ENCODE peak calls at places on chromosomes 3 and 15, in eight cellular contexts. L is foreskin fibroblast, I is activated B cell treated with CpG ODN at 0.5 μM for 24 hours, K is mesenchymal stem cell, R is ACHN, Z is vagina, J is HAP-1, N is Caki2. G is an unnamed sample.

GRCh38 chr3:181623924-181624694 is 87.6 kb upstream of the SOX2 start:
- DNase-seq in L (no peak), I (no peak), K (no peak), R (peak), Z (no peak), J (peak), N (peak), G (no peak)

GRCh38 chr15:41945701-41946100 is 26.7 kb downstream of the EHD4 start:
- DNase-seq in L (no peak), I (no peak), K (no peak), R (no peak), Z (peak), J (no peak), N (no peak), G (no peak)

GRCh38 chr3:9893739-9894138 is 3.3 kb downstream of the JAGN1 start:
- DNase-seq in L (no peak), I (no peak), K (no peak), R (no peak), Z (no peak), J (no peak), N (no peak), G (no peak)

GRCh38 chr3:157375342-157375986 is 61.2 kb upstream of the PTX3 start:
- DNase-seq in L (no peak), I (no peak), K (no peak), R (no peak), Z (no peak), J (no peak), N (no peak), G (no peak)

GRCh38 chr3:15404767-15405166 is 22.6 kb downstream of the METTL6 start:
- DNase-seq in L (no peak), I (no peak), K (no peak), R (no peak), Z (no peak), J (no peak), N (no peak), G (no peak)

GRCh38 chr3:151386063-151386462 is 1.5 kb upstream of the P2RY12 start:
- DNase-seq in L (no peak), I (no peak), K (no peak), R (no peak), Z (no peak), J (no peak), N (no peak), G (no peak)

GRCh38 chr3:122920986-122921385 is 106.6 kb downstream of the SEMA5B start:
- DNase-seq in L (no peak), I (no peak), K (no peak), R (no peak), Z (no peak), J (no peak), N (no peak), G (no peak)

GRCh38 chr15:88274534-88275460 is 18.3 kb upstream of the NTRK3 start:
- DNase-seq in L (peak), I (no peak), K (peak), R (peak), Z (no peak), J (peak), N (peak), G (peak)

GRCh38 chr15:76829939-76830338 is 75.2 kb downstream of the SCAPER start:
- DNase-seq in L (no peak), I (no peak), K (no peak), R (no peak), Z (no peak), J (no peak), N (no peak), G (no peak)

GRCh38 chr3:166284994-166285393 is 447.8 kb upstream of the BCHE start:
- DNase-seq in L (no peak), I (no peak), K (peak), R (no peak), Z (no peak), J (no peak), N (peak), G (no peak)

GRCh38 chr3:159260049-159260662 is 458.3 kb downstream of the MFSD1 start:
- DNase-seq in L (peak), I (no peak), K (peak), R (peak), Z (no peak), J (peak), N (peak), G (peak)

GRCh38 chr3:46711770-46712169 is 5.9 kb downstream of the PRSS50 start:
- DNase-seq in L (no peak), I (peak), K (no peak), R (no peak), Z (no peak), J (no peak), N (no peak), G (no peak)

GRCh38 chr3:113297741-113298320 is 86.5 kb downstream of the BOC start:
- DNase-seq in L (no peak), I (no peak), K (no peak), R (no peak), Z (no peak), J (peak), N (no peak), G (no peak)

GRCh38 chr3:190624282-190624681 is 110.4 kb downstream of the IL1RAP start:
- DNase-seq in L (no peak), I (no peak), K (no peak), R (no peak), Z (no peak), J (no peak), N (no peak), G (no peak)

GRCh38 chr3:89025185-89025584 is 82.2 kb upstream of the EPHA3 start:
- DNase-seq in L (peak), I (no peak), K (peak), R (no peak), Z (no peak), J (peak), N (peak), G (no peak)

GRCh38 chr3:155270063-155270462 is 23.4 kb downstream of the STRIT1 start:
- DNase-seq in L (no peak), I (no peak), K (no peak), R (no peak), Z (no peak), J (no peak), N (no peak), G (no peak)

GRCh38 chr15:73951044-73951561 is 24.8 kb downstream of the LOXL1 start:
- DNase-seq in L (peak), I (peak), K (peak), R (peak), Z (peak), J (peak), N (peak), G (peak)

GRCh38 chr15:67946701-67947100 is 106.9 kb upstream of the RNU6-1 start:
- DNase-seq in L (no peak), I (no peak), K (no peak), R (no peak), Z (no peak), J (no peak), N (no peak), G (no peak)

GRCh38 chr3:69806735-69807438 is 67.6 kb downstream of the MITF start:
- DNase-seq in L (peak), I (no peak), K (peak), R (no peak), Z (no peak), J (no peak), N (no peak), G (peak)

GRCh38 chr3:16253601-16254000 is 11.1 kb downstream of the DPH3 start:
- DNase-seq in L (no peak), I (no peak), K (no peak), R (no peak), Z (no peak), J (no peak), N (no peak), G (no peak)

GRCh38 chr3:17686613-17687012 is 55.8 kb downstream of the TBC1D5 start:
- DNase-seq in L (no peak), I (no peak), K (peak), R (peak), Z (no peak), J (no peak), N (no peak), G (no peak)

GRCh38 chr3:124256599-124256998 is 264.7 kb upstream of the ROPN1 start:
- DNase-seq in L (no peak), I (no peak), K (no peak), R (no peak), Z (no peak), J (no peak), N (no peak), G (no peak)

GRCh38 chr15:57156210-57156887 is 220.0 kb upstream of the CGNL1 start:
- DNase-seq in L (no peak), I (no peak), K (no peak), R (no peak), Z (no peak), J (no peak), N (no peak), G (no peak)

GRCh38 chr3:11642455-11643162 is 1.1 kb downstream of the VGLL4 start:
- DNase-seq in L (peak), I (peak), K (peak), R (peak), Z (no peak), J (peak), N (peak), G (peak)

GRCh38 chr3:193507566-193507965 is 47.1 kb downstream of the ATP13A4 start:
- DNase-seq in L (no peak), I (no peak), K (no peak), R (no peak), Z (no peak), J (no peak), N (no peak), G (no peak)

GRCh38 chr3:125022186-125022585 is 33.6 kb downstream of the HEG1 start:
- DNase-seq in L (no peak), I (no peak), K (no peak), R (no peak), Z (no peak), J (no peak), N (no peak), G (no peak)

G was measured in AG08396.